ENCODE peak calls at places on chromosomes 11 and 22, in eight cellular contexts. S is epithelial cell of esophagus, Q is GM23338, P is right atrium auricular region, X is HCT116, G is lung, T is brain microvascular endothelial cell, I is fibroblast of lung. V is an unnamed sample.

GRCh38 chr22:36540867-36541642 is 12.1 kb upstream of the EIF3D start:
- DNase-seq in S (no peak), Q (peak), P (no peak), X (no peak), G (no peak), T (no peak), I (peak), V (peak)

GRCh38 chr11:119982517-119983239 is 155.2 kb downstream of the TRIM29 start:
- DNase-seq in S (no peak), Q (no peak), P (no peak), X (no peak), G (no peak), T (no peak), I (peak), V (no peak)

GRCh38 chr11:103633037-103633788 is 403.2 kb upstream of the DDI1 start:
- DNase-seq in S (no peak), Q (peak), P (no peak), X (no peak), G (no peak), T (no peak), I (peak), V (peak)

GRCh38 chr11:7278314-7278917 is 26.7 kb downstream of the SYT9 start:
- DNase-seq in S (peak), Q (peak), P (no peak), X (peak), G (no peak), T (peak), I (peak), V (peak)

GRCh38 chr11:16873289-16873688 is 134.8 kb downstream of the C11orf58 start:
- DNase-seq in S (no peak), Q (no peak), P (no peak), X (no peak), G (no peak), T (no peak), I (peak), V (no peak)

GRCh38 chr11:20154381-20154780 is 5.9 kb downstream of the DBX1 start:
- DNase-seq in S (peak), Q (peak), P (no peak), X (no peak), G (no peak), T (peak), I (peak), V (no peak)

GRCh38 chr11:86101941-86102407 is 33.1 kb upstream of the PICALM start:
- DNase-seq in S (peak), Q (no peak), P (no peak), X (no peak), G (no peak), T (no peak), I (peak), V (no peak)

GRCh38 chr11:27028653-27029052 is 12.0 kb upstream of the BBOX1 start:
- DNase-seq in S (no peak), Q (no peak), P (no peak), X (no peak), G (no peak), T (no peak), I (peak), V (peak)

GRCh38 chr11:118003021-118003423 is 16.8 kb downstream of the IL10RA start:
- DNase-seq in S (no peak), Q (no peak), P (peak), X (no peak), G (no peak), T (no peak), I (no peak), V (no peak)

GRCh38 chr11:124799384-124800225 is 601 bp downstream of the MSANTD2 start:
- DNase-seq in S (peak), Q (peak), P (no peak), X (no peak), G (peak), T (no peak), I (peak), V (peak)

GRCh38 chr11:108019870-108020540 is 11.3 kb downstream of the CUL5 start:
- DNase-seq in S (peak), Q (no peak), P (no peak), X (no peak), G (no peak), T (peak), I (peak), V (peak)

GRCh38 chr11:34040571-34040970 is 11.0 kb upstream of the CAPRIN1 start:
- DNase-seq in S (no peak), Q (no peak), P (no peak), X (no peak), G (no peak), T (no peak), I (no peak), V (no peak)

GRCh38 chr11:72745511-72745910 is 6.7 kb downstream of the ARAP1 start:
- DNase-seq in S (no peak), Q (no peak), P (no peak), X (no peak), G (no peak), T (no peak), I (no peak), V (no peak)

GRCh38 chr22:49235463-49236300 is 592.0 kb downstream of the BRD1 start:
- DNase-seq in S (no peak), Q (no peak), P (peak), X (no peak), G (peak), T (no peak), I (no peak), V (no peak)

GRCh38 chr11:61011950-61012830 is 40.7 kb downstream of the CD6 start:
- DNase-seq in S (no peak), Q (no peak), P (no peak), X (no peak), G (no peak), T (peak), I (peak), V (peak)

GRCh38 chr11:132586801-132587200 is 945.5 kb downstream of the OPCML start:
- DNase-seq in S (no peak), Q (no peak), P (no peak), X (no peak), G (no peak), T (no peak), I (peak), V (peak)

GRCh38 chr11:44565746-44566558 is 489 bp downstream of the CD82 start:
- DNase-seq in S (no peak), Q (peak), P (no peak), X (no peak), G (no peak), T (no peak), I (no peak), V (no peak)

GRCh38 chr11:119509969-119510401 is 87.0 kb upstream of the THY1 start:
- DNase-seq in S (peak), Q (no peak), P (peak), X (no peak), G (no peak), T (peak), I (peak), V (peak)

GRCh38 chr11:45145421-45146071 is 893 bp upstream of the PRDM11 start:
- DNase-seq in S (no peak), Q (peak), P (no peak), X (no peak), G (peak), T (peak), I (peak), V (peak)

GRCh38 chr11:7689239-7689638 is 15.9 kb upstream of the CYB5R2 start:
- DNase-seq in S (no peak), Q (no peak), P (no peak), X (no peak), G (no peak), T (no peak), I (no peak), V (no peak)

GRCh38 chr11:57426439-57426753 is 525 bp downstream of the SLC43A3 start:
- DNase-seq in S (peak), Q (peak), P (no peak), X (no peak), G (no peak), T (no peak), I (no peak), V (no peak)

GRCh38 chr11:61725632-61726280 is 26.7 kb upstream of the MYRF start:
- DNase-seq in S (peak), Q (no peak), P (no peak), X (no peak), G (no peak), T (peak), I (peak), V (peak)

GRCh38 chr11:58642120-58642625 is 19.7 kb downstream of the CNTF start:
- DNase-seq in S (no peak), Q (no peak), P (no peak), X (no peak), G (no peak), T (no peak), I (no peak), V (no peak)

GRCh38 chr11:2855162-2855561 is 30.4 kb downstream of the CDKN1C start:
- DNase-seq in S (no peak), Q (no peak), P (no peak), X (no peak), G (no peak), T (no peak), I (no peak), V (no peak)

GRCh38 chr22:30694171-30694637 is 470 bp upstream of the OSBP2 start:
- DNase-seq in S (peak), Q (peak), P (no peak), X (peak), G (peak), T (no peak), I (peak), V (peak)

GRCh38 chr11:46526489-46527215 is 67.2 kb downstream of the AMBRA1 start:
- DNase-seq in S (peak), Q (no peak), P (no peak), X (no peak), G (no peak), T (no peak), I (no peak), V (no peak)

GRCh38 chr22:39344046-39344390 is 5.8 kb upstream of the SYNGR1 start:
- DNase-seq in S (no peak), Q (no peak), P (no peak), X (no peak), G (no peak), T (no peak), I (no peak), V (no peak)

DNA sequence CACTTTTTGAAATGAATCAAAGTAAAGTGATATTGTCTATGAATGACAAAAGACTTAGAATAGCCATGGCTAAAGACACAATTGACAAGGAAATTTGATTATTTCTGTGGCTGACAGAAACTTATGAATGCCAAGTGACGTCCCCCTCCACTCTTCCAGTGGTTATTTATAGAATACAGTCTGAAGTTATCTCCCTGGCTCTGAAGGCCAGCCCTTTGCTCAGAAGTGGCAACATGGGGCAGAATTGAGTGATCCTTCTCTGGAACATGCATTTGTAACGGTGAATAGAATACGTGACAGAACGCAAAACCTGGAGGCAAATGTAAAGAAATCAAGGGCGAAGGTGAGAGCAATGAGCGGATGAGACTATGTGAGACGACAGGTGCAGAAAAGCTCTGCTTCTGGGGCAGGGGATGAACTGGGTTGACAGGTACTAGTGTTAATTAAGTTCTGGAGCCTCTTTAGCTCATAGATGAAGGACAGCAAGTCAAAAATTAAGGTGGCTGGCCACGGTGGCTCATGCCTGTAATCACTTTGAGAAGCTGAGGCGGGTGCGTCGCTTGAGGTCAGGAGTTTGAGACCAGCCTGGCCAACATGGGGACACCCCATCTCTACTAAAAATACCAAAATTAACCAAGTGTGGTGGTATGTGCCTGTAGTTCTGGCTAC is 585.7 kb upstream of the B3GAT1 start:
- DNase-seq in S (no peak), Q (no peak), P (peak), X (no peak), G (no peak), T (no peak), I (no peak), V (no peak)
- H3K4me3 ChIP-seq in S (no peak), Q (no peak), P (no peak), X (no peak), G (no peak), T (no peak), I (no peak), V (no peak)

GRCh38 chr22:29080061-29080975 is 7.5 kb downstream of the KREMEN1 start:
- DNase-seq in S (peak), Q (no peak), P (no peak), X (no peak), G (no peak), T (no peak), I (no peak), V (no peak)

GRCh38 chr22:29078869-29079207 is 6.0 kb downstream of the KREMEN1 start:
- DNase-seq in S (no peak), Q (no peak), P (no peak), X (no peak), G (no peak), T (no peak), I (no peak), V (no peak)

GRCh38 chr22:29079218-29079901 is 6.5 kb downstream of the KREMEN1 start:
- DNase-seq in S (no peak), Q (no peak), P (no peak), X (no peak), G (no peak), T (no peak), I (peak), V (peak)

GRCh38 chr22:29081499-29082236 is 8.8 kb downstream of the KREMEN1 start:
- DNase-seq in S (no peak), Q (no peak), P (no peak), X (no peak), G (no peak), T (no peak), I (no peak), V (no peak)

DNA sequence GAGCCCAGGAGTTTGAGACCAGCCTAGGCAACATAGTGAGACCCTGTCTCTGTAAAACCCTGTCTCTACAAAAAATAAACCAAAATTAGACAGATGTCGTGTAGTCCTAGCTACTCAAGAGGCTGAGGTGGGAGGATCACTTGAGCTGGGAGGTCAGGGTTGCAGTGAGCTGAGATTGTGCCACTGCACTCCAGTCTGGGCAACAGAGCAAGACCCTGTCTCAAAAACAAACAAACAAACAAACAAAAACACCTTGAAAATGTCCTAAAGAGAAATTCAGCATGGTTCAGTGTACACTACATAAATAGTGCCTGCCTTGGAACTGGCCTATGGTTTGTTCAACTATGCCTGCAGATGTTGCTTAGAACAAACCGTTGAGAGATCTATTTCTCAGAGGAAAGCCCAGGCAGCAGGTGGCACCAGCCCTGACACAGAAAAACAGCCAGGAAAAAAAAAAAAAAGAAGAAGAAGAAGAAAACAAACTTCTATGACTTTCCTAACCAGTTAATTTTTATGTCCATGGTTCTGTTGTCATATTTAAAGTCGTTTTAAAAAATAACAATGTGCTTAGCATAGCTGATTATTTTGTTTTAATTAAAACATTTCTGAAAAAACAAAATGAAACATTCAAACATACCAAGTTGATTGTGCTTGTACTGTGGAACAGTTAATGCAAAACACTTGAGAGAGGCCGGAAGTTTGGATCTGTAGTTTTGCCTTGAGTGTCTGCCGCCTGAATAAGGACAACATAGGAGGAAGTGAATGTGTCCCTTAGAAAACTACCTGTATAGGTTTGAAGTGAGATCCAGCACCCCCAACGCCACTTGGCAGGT is 5.4 kb downstream of the KREMEN1 start:
- DNase-seq in S (no peak), Q (no peak), P (no peak), X (no peak), G (no peak), T (no peak), I (no peak), V (no peak)
- TF ChIP-seq CTCF in S (no peak), Q (no peak), P (no peak), X (no peak), G (no peak), T (no peak), I (no peak), V (no peak)

GRCh38 chr22:45212306-45212709 is 28.4 kb downstream of the KIAA0930 start:
- DNase-seq in S (peak), Q (peak), P (peak), X (no peak), G (peak), T (peak), I (peak), V (peak)
- H3K4me3 ChIP-seq in S (peak), Q (no peak), P (peak), X (no peak), G (no peak), T (peak), I (peak), V (peak)

GRCh38 chr11:129333873-129334272 is 41.8 kb upstream of the BARX2 start:
- DNase-seq in S (no peak), Q (no peak), P (no peak), X (no peak), G (no peak), T (no peak), I (peak), V (no peak)
- TF ChIP-seq CTCF in S (peak), Q (peak), P (no peak), X (peak), G (no peak), T (peak), I (no peak), V (peak)

DNA sequence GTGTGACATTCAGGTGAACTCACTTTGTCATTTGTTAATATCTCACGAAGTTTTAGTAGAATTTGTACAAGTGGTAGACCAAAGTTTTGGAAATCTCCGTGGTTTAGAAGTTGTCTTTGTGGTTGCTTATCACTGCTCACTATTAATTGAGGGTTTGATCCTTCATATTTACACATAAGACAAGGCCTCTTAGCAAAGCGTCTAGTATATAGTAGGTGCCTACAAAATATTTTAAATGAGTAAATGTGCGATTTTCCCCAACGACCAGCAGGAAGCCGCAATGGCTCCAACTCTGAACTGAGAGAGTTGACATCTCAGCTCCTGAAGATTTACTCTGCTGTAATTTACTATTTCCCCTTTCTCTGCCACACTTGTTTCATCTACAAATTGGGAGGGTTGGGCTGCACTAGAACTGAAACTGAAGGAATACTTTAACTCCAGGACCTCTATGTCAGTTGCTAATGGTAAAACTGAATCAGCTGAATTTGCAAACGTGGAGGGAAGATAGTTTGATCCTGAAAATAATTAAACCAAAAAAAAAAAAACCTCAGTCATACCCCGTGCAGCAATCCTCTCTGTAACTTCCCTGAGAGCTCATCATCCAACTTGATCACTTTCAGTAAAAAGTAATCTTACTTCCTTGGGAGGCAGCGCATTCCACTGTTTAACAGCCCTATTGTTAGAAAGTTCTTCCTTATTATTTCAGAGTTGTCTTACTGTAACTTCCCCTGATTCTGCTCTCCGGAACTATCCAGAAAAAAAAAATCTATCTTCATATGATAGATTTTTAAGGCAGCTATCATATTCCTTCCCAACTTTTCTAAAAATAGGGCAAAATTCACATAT is 1.3 kb upstream of the SBF2 start:
- DNase-seq in S (no peak), Q (no peak), P (no peak), X (no peak), G (no peak), T (no peak), I (no peak), V (no peak)
- H3K4me3 ChIP-seq in S (peak), Q (peak), P (no peak), X (peak), G (no peak), T (peak), I (peak), V (no peak)

GRCh38 chr22:23777776-23778575 is 5.3 kb downstream of the MMP11 start:
- DNase-seq in S (no peak), Q (no peak), P (no peak), X (no peak), G (no peak), T (no peak), I (no peak), V (no peak)

GRCh38 chr22:23774922-23775436 is 2.3 kb downstream of the MMP11 start:
- DNase-seq in S (no peak), Q (no peak), P (no peak), X (no peak), G (no peak), T (peak), I (peak), V (peak)

GRCh38 chr22:23774114-23774921 is 1.7 kb downstream of the MMP11 start:
- DNase-seq in S (no peak), Q (no peak), P (no peak), X (no peak), G (no peak), T (no peak), I (no peak), V (no peak)

GRCh38 chr22:23773247-23774113 is 831 bp downstream of the MMP11 start:
- DNase-seq in S (no peak), Q (peak), P (no peak), X (no peak), G (no peak), T (no peak), I (no peak), V (no peak)

GRCh38 chr22:23775779-23776375 is 3.2 kb downstream of the MMP11 start:
- DNase-seq in S (no peak), Q (no peak), P (no peak), X (no peak), G (no peak), T (no peak), I (no peak), V (no peak)
- TF ChIP-seq CTCF in S (no peak), Q (no peak), P (peak), X (no peak), G (no peak), T (no peak), I (no peak), V (no peak)

GRCh38 chr11:70164705-70165104 is 38.4 kb upstream of the FADD start:
- DNase-seq in S (no peak), Q (peak), P (no peak), X (no peak), G (no peak), T (no peak), I (no peak), V (no peak)
- H3K4me3 ChIP-seq in S (no peak), Q (no peak), P (no peak), X (no peak), G (no peak), T (no peak), I (no peak), V (no peak)

V was measured in astrocyte of the spinal cord.